ENCODE peak calls at places on chromosomes 11 and 22, in four cellular contexts. P, B, V and Q are unnamed samples.

GRCh38 chr11:116731097-116731761 is 41.6 kb downstream of the BUD13 start:
- DNase-seq in V (no peak), B (no peak), P (no peak), Q (no peak)

GRCh38 chr11:68841718-68842426 is at the start of gene CPT1A:
- DNase-seq in P (peak; percentile 86), V (peak; percentile 85), B (peak; percentile 62), Q (peak; percentile 79)

GRCh38 chr11:117809236-117810055 is 12.4 kb upstream of the DSCAML1 start:
- DNase-seq in B (no peak), V (peak; percentile 73), P (peak; percentile 60), Q (peak; percentile 89)

GRCh38 chr11:114368918-114369680 is 31.2 kb downstream of the C11orf71 start:
- DNase-seq in B (no peak), P (no peak), V (no peak), Q (no peak)

GRCh38 chr11:783581-784015 is 6.3 kb downstream of the CEND1 start:
- DNase-seq in B (peak; percentile 80), P (peak; percentile 89), V (peak; percentile 50), Q (peak; percentile 55)

GRCh38 chr11:129390303-129390816 is 14.7 kb downstream of the BARX2 start:
- DNase-seq in V (no peak), P (no peak), B (no peak), Q (no peak)

GRCh38 chr11:16893456-16894076 is 120.6 kb downstream of the PLEKHA7 start:
- DNase-seq in P (no peak), B (no peak), V (no peak), Q (no peak)

GRCh38 chr11:2515401-2516275 is 70.8 kb downstream of the KCNQ1 start:
- DNase-seq in B (no peak), V (peak; percentile 37), P (peak; percentile 17), Q (peak; percentile 8)

GRCh38 chr11:125062196-125062930 is 742 bp upstream of the SLC37A2 start:
- DNase-seq in V (peak; percentile 8), B (no peak), P (peak; percentile 25), Q (no peak)

GRCh38 chr11:27416568-27417176 is 53.7 kb upstream of the CCDC34 start:
- DNase-seq in B (no peak), V (no peak), P (no peak), Q (no peak)

GRCh38 chr22:24482586-24482985 is 12.5 kb upstream of the UPB1 start:
- DNase-seq in B (peak; percentile 67), P (no peak), V (no peak), Q (no peak)

GRCh38 chr11:40722179-40722795 is 737.2 kb downstream of the LRRC4C start:
- DNase-seq in B (peak; percentile 7), V (no peak), P (no peak), Q (peak; percentile 73)

GRCh38 chr11:113481226-113481625 is 6.0 kb upstream of the DRD2 start:
- DNase-seq in P (no peak), V (no peak), B (no peak), Q (no peak)

GRCh38 chr11:131591051-131591461 is 220.6 kb downstream of the NTM start:
- DNase-seq in V (no peak), B (no peak), P (no peak), Q (no peak)

GRCh38 chr11:35845860-35846259 is 98.0 kb upstream of the LDLRAD3 start:
- DNase-seq in P (no peak), B (no peak), V (no peak), Q (no peak)

GRCh38 chr11:110955797-110956196 is 243.6 kb upstream of the ARHGAP20 start:
- DNase-seq in B (no peak), V (no peak), P (no peak), Q (no peak)

GRCh38 chr11:76701701-76702100 is 31.2 kb upstream of the LRRC32 start:
- DNase-seq in V (no peak), P (no peak), B (no peak), Q (no peak)

GRCh38 chr11:76610871-76611475 is 59.6 kb downstream of the LRRC32 start:
- DNase-seq in P (no peak), V (peak; percentile 69), B (no peak), Q (no peak)

GRCh38 chr22:24247564-24248344 is 2.9 kb upstream of the GGT5 start:
- DNase-seq in P (peak; percentile 88), V (peak; percentile 87), B (peak; percentile 81), Q (peak; percentile 92)

GRCh38 chr11:296206-296975 is 2.9 kb downstream of the IFITM5 start:
- DNase-seq in P (no peak), B (no peak), V (no peak), Q (no peak)

GRCh38 chr11:119309953-119310681 is 6.8 kb downstream of the MCAM start:
- DNase-seq in B (no peak), V (no peak), P (no peak), Q (no peak)

GRCh38 chr11:106503901-106504300 is 426.4 kb downstream of the AASDHPPT start:
- DNase-seq in P (no peak), B (no peak), V (no peak), Q (no peak)

GRCh38 chr11:34928268-34928959 is 12.0 kb downstream of the PDHX start:
- DNase-seq in B (no peak), P (no peak), V (no peak), Q (no peak)

GRCh38 chr11:57905439-57905838 is 118.2 kb upstream of the OR9Q1 start:
- DNase-seq in P (no peak), B (no peak), V (no peak), Q (no peak)

GRCh38 chr11:69499216-69499945 is 17.9 kb downstream of the LINC01488 start:
- DNase-seq in B (no peak), V (no peak), P (no peak), Q (no peak)

GRCh38 chr11:66853242-66854229 is 3.3 kb upstream of the LRFN4 start:
- DNase-seq in P (no peak), V (no peak), B (no peak), Q (no peak)

GRCh38 chr22:35140879-35141745 is 75.2 kb downstream of the ISX start:
- DNase-seq in B (no peak), P (no peak), V (no peak), Q (peak; percentile 46)

GRCh38 chr11:74086242-74086884 is 77.5 kb upstream of the UCP3 start:
- DNase-seq in V (no peak), P (no peak), B (no peak), Q (no peak)
- H3K36me3 ChIP-seq in V (peaks cover 93% of the 10 kb centered on the region), P (peaks cover 92% of the 10 kb centered on the region), B (peaks cover 14% of the 10 kb centered on the region), Q (no peaks in the 10 kb centered on the region)

GRCh38 chr22:39468487-39469325 is 11.9 kb downstream of the MGAT3 start:
- DNase-seq in V (no peak), B (no peak), P (no peak), Q (no peak)
- TF ChIP-seq POLR2A in V (no peak), B (no peak), P (no peak), Q (no peak)

GRCh38 chr22:33896801-33897620 is 23.3 kb downstream of the LARGE1 start:
- DNase-seq in V (no peak), P (no peak), B (no peak), Q (no peak)
- TF ChIP-seq CTCF in V (no peak), P (no peak), B (no peak), Q (no peak)

DNA sequence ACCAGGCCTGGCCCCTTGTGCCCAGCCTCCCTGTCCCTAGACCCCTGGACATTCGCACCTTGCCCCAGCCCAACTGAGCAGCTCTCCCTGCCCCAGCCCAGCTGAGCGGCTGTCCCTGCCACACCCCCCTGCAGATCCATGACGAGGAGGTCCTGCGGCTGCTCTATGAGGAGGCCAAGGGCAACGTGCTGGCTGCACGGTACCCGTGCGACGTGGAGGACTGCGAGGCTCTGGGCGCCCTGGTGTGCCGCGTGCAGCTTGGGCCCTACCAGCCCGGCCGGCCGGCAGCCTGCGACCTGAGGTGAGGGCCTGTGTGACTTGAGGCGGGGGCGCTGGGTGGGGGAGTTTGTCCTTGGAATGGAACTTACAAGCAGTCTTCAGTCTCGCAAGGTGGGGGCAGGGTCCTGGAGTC is 7.7 kb downstream of the FRMD8 start:
- DNase-seq in P (no peak), V (no peak), B (no peak), Q (no peak)
- H3K36me3 ChIP-seq in P (peaks cover 87% of the 10 kb centered on the region), V (peaks cover 66% of the 10 kb centered on the region), B (peaks cover 11% of the 10 kb centered on the region), Q (no peaks in the 10 kb centered on the region)